ENCODE peak calls at places on chromosomes 11 and 22, in seven cellular contexts. S is astrocyte of the spinal cord, N is HFF-Myc, R is cardiac fibroblast, G is neural progenitor cell, A is sigmoid colon, C is GM12864. F is an unnamed sample.

GRCh38 chr11:101211407-101211975 is 81.9 kb upstream of the PGR start:
- DNase-seq in S (peak; percentile 0), N (no peak), R (peak; percentile 1), G (no peak), A (no peak), C (no peak), F (no peak)

GRCh38 chr22:37604074-37604473 is 4.6 kb upstream of the GGA1 start:
- DNase-seq in S (no peak), N (no peak), R (no peak), G (no peak), A (no peak), C (no peak), F (no peak)

GRCh38 chr22:49807780-49808708 is 19.6 kb downstream of the BRD1 start:
- DNase-seq in S (no peak), N (no peak), R (no peak), G (no peak), A (no peak), C (no peak), F (no peak)

GRCh38 chr11:11075515-11076171 is 217.8 kb upstream of the ZBED5 start:
- DNase-seq in S (no peak), N (no peak), R (no peak), G (no peak), A (no peak), C (no peak), F (no peak)

GRCh38 chr11:58177409-58178054 is 11.3 kb upstream of the OR9Q2 start:
- DNase-seq in S (no peak), N (no peak), R (no peak), G (no peak), A (no peak), C (no peak), F (no peak)

GRCh38 chr11:86999859-87000753 is 37.6 kb upstream of the TMEM135 start:
- DNase-seq in S (peak; percentile 27), N (no peak), R (no peak), G (peak; percentile 32), A (no peak), C (no peak), F (no peak)

GRCh38 chr11:34192481-34193401 is 87.3 kb downstream of the NAT10 start:
- DNase-seq in S (peak; percentile 96), N (peak; percentile 90), R (peak; percentile 90), G (peak; percentile 13), A (peak; percentile 86), C (no peak), F (peak; percentile 33)

GRCh38 chr22:27241430-27242110 is 560.0 kb downstream of the MN1 start:
- DNase-seq in S (peak; percentile 51), N (no peak), R (no peak), G (no peak), A (no peak), C (no peak), F (no peak)

GRCh38 chr11:132610791-132611190 is 921.5 kb downstream of the OPCML start:
- DNase-seq in S (no peak), N (no peak), R (no peak), G (no peak), A (no peak), C (no peak), F (no peak)

GRCh38 chr11:95596011-95596489 is 193.5 kb downstream of the FAM76B start:
- DNase-seq in S (peak; percentile 47), N (no peak), R (peak; percentile 57), G (no peak), A (no peak), C (no peak), F (peak; percentile 57)

GRCh38 chr11:118214210-118214914 is 10.4 kb downstream of the JAML start:
- DNase-seq in S (no peak), N (no peak), R (no peak), G (no peak), A (no peak), C (peak; percentile 39), F (no peak)
- TF ChIP-seq CTCF in S (no peak), N (no peak), R (no peak), G (no peak), A (no peak), C (no peak), F (no peak)

DNA sequence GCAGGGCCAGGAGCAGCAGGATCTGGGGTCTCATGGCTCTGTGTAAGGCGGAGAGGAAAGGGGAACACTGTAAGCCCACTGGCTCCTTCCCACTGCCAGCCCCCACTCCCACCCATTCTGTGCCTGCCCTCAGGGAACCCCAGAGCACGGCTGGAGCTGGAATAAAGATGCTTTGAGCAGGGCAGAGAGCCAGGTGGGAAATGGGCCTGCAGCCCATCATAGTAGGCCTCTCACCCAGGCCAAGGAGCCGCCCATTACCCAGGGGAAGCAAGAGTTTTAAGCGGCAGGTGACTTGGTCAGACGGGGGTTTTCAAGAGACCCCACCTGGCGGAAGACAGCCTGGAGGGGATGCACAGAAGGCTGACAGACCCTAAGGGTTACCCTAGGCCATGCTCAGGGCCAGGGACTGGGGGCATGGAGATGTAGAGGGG is 4.6 kb downstream of the LRRC32 start:
- DNase-seq in S (no peak), N (no peak), R (no peak), G (no peak), A (peak; percentile 54), C (no peak), F (no peak)
- H3K4me3 ChIP-seq in S (no peak overlapping the region), N (no peak overlapping the region), R (peak overlapping the region; percentile 1), G (no peak overlapping the region), A (peak overlapping the region; percentile 51), C (no peak overlapping the region), F (no peak overlapping the region)

DNA sequence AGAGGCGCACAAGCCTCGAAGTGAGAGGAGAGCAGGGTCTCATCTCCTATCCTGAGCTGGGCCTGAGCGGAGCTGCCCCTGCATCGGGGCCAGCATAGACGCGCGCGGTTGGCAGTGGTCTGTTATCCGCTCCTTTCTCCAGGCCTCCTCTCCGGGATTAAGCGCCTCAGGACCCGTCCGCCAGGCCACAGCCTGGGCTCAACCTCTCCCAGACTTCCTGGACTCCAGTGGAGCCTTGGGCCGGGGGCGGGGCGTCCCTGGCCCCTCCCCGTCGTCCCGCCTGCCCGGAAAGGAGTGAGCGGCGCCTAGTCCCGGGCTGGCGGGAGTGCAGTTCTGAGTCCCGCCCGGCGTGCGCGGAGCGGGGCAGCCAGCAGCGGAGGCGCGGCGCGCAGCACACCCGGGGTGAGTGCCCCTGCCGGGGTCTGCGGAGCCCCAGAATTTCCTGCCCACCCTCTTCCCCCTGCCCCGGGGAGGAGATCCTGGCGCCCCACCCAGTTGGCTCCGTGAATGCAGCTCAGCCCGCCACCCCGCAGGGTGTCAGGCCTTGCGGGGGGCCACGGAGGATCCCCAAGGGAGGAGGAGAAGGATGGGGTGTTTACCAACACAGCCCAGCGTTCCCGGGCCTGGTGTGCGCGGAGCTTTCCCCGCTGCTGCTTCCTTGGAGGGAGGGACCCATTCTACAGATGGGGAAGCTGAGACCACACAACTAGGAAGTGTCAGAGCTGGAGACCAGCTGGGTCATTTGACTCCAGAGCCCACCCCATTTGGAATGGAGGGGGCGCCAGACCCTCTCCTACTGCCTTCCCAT is at the start of gene TCIRG1:
- DNase-seq in S (peak; percentile 76), N (no peak), R (peak; percentile 78), G (peak; percentile 78), A (peak; percentile 96), C (no peak), F (no peak)
- TF ChIP-seq CTCF in S (no peak), N (no peak), R (no peak), G (no peak), A (peak; percentile 27), C (no peak), F (no peak)

DNA sequence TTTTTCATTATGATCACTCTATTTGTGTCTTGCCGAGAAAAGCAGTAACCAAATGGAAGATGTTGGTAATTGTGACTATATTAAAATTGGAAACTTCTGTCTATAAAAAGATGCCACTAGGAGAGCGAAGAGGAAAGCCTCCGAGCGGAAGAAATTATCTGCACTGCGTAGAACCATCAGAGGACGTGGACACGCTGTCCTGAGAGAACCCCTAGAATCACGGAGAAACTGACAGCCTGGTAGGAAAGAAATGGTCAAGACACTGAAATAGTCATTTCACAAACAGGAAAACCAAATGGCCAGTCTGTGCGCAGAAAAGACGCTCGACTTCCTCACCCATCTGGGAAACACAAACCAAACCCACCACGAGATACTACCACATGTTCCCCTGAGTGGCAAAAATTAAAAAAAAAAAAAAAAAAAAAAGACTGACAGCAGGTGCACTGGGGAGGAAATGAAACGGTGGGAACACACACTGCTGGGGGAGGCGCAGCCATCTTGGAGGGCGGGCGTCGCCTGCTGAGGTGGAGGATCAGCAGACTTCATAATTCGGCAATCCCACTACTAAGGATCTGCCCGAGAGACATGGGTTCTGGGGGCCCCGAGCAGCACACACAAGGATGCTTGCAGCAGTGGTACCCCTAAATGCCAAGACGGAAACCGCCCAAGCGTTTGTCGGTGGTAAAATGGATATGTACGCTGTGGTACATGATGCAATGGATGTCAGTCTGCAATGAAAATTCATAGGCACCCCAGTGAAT is 21.3 kb downstream of the IFITM10 start:
- DNase-seq in S (no peak), N (no peak), R (no peak), G (no peak), A (no peak), C (no peak), F (no peak)
- H3K4me3 ChIP-seq in S (no peak overlapping the region), N (no peak overlapping the region), R (no peak overlapping the region), G (no peak overlapping the region), A (no peak overlapping the region), C (no peak overlapping the region), F (no peak overlapping the region)

F was measured in AG04449.